ENCODE peak calls at places on chromosomes 6 and 20, in nine cellular contexts. One of them, this sample, is unnamed.

GRCh38 chr6:108438918-108439317 is 121.8 kb upstream of the FOXO3 start:
- DNase-seq in psoas muscle: no peak
- DNase-seq in CD4-positive, alpha-beta memory T cell: no peak
- DNase-seq in HCT116: no peak
- DNase-seq in A673: no peak
- DNase-seq in keratinocyte: no peak
- DNase-seq in CD8-positive, alpha-beta T cell: no peak
- DNase-seq in heart right ventricle: no peak
- DNase-seq in left ventricle myocardium inferior: no peak
- DNase-seq in this sample: no peak

GRCh38 chr6:129108337-129108736 is 225.4 kb downstream of the LAMA2 start:
- DNase-seq in psoas muscle: no peak
- DNase-seq in CD4-positive, alpha-beta memory T cell: no peak
- DNase-seq in HCT116: no peak
- DNase-seq in A673: no peak
- DNase-seq in keratinocyte: no peak
- DNase-seq in CD8-positive, alpha-beta T cell: no peak
- DNase-seq in heart right ventricle: no peak
- DNase-seq in left ventricle myocardium inferior: no peak
- DNase-seq in this sample: no peak

GRCh38 chr6:6317825-6318733 is 2.4 kb downstream of the F13A1 start:
- DNase-seq in psoas muscle: no peak
- DNase-seq in CD4-positive, alpha-beta memory T cell: no peak
- DNase-seq in HCT116: no peak
- DNase-seq in A673: no peak
- DNase-seq in keratinocyte: no peak
- DNase-seq in CD8-positive, alpha-beta T cell: no peak
- DNase-seq in heart right ventricle: peak; percentile 60
- DNase-seq in left ventricle myocardium inferior: peak; percentile 72
- DNase-seq in this sample: no peak

GRCh38 chr6:104325341-104326172 is 534.2 kb downstream of the HACE1 start:
- DNase-seq in psoas muscle: no peak
- DNase-seq in CD4-positive, alpha-beta memory T cell: no peak
- DNase-seq in HCT116: peak; percentile 22
- DNase-seq in A673: peak; percentile 69
- DNase-seq in keratinocyte: no peak
- DNase-seq in CD8-positive, alpha-beta T cell: no peak
- DNase-seq in heart right ventricle: no peak
- DNase-seq in left ventricle myocardium inferior: no peak
- DNase-seq in this sample: no peak

GRCh38 chr20:9015984-9016324 is 52.9 kb upstream of the PLCB4 start:
- DNase-seq in psoas muscle: no peak
- DNase-seq in CD4-positive, alpha-beta memory T cell: no peak
- DNase-seq in HCT116: no peak
- DNase-seq in A673: no peak
- DNase-seq in keratinocyte: no peak
- DNase-seq in CD8-positive, alpha-beta T cell: no peak
- DNase-seq in heart right ventricle: no peak
- DNase-seq in left ventricle myocardium inferior: no peak
- DNase-seq in this sample: no peak

GRCh38 chr6:30263734-30264133 is 50.5 kb upstream of the TRIM26 start:
- DNase-seq in psoas muscle: no peak
- DNase-seq in CD4-positive, alpha-beta memory T cell: no peak
- DNase-seq in HCT116: no peak
- DNase-seq in A673: no peak
- DNase-seq in keratinocyte: peak; percentile 9
- DNase-seq in CD8-positive, alpha-beta T cell: no peak
- DNase-seq in heart right ventricle: no peak
- DNase-seq in left ventricle myocardium inferior: no peak
- DNase-seq in this sample: no peak

GRCh38 chr20:22732751-22733150 is 148.4 kb upstream of the FOXA2 start:
- DNase-seq in psoas muscle: no peak
- DNase-seq in CD4-positive, alpha-beta memory T cell: no peak
- DNase-seq in HCT116: no peak
- DNase-seq in A673: no peak
- DNase-seq in keratinocyte: no peak
- DNase-seq in CD8-positive, alpha-beta T cell: no peak
- DNase-seq in heart right ventricle: no peak
- DNase-seq in left ventricle myocardium inferior: no peak
- DNase-seq in this sample: no peak

GRCh38 chr6:85364354-85364753 is 85.5 kb upstream of the NT5E start:
- DNase-seq in psoas muscle: no peak
- DNase-seq in CD4-positive, alpha-beta memory T cell: no peak
- DNase-seq in HCT116: peak; percentile 69
- DNase-seq in A673: no peak
- DNase-seq in keratinocyte: peak; percentile 36
- DNase-seq in CD8-positive, alpha-beta T cell: no peak
- DNase-seq in heart right ventricle: no peak
- DNase-seq in left ventricle myocardium inferior: no peak
- DNase-seq in this sample: no peak

DNA sequence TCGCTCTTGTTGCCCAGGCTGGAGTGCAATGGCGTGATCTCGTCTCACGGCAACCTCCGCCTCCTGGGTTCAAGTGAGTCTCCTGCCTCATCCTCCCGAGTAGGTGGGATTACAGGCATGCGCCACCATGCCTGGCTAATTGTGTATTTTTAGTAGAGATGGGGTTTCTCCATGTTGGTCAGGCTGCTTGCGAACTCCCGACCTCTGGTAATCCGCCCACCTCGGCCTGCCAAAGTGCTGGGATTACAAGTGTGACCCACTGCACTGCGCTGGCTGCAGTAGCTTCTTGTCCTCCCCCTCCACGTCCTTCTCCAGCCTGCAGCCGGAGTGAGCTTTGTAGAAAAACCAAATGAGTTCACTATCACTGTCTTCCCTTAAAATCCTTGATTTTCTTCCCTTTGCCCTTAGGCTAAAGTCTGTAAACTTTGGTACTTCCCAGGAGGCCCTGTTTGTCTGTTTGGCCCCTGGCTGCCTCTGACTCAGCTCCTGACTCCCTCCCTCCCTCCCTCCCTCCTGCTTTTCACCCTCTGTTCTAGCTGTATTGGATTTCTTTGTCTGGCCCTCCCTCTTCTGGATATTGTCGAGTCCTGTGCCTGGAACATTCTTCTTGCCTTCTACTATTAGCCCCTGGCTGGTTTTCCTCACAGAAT is 12.9 kb downstream of the PARD6B start:
- DNase-seq in psoas muscle: peak; percentile 67
- DNase-seq in CD4-positive, alpha-beta memory T cell: no peak
- DNase-seq in HCT116: peak; percentile 67
- DNase-seq in A673: peak; percentile 86
- DNase-seq in keratinocyte: no peak
- DNase-seq in CD8-positive, alpha-beta T cell: no peak
- DNase-seq in heart right ventricle: peak; percentile 56
- DNase-seq in left ventricle myocardium inferior: peak; percentile 43
- DNase-seq in this sample: peak; percentile 68
- H3K4me1 ChIP-seq in psoas muscle: peaks cover 21% of the 10 kb centered on the region
- H3K4me1 ChIP-seq in CD4-positive, alpha-beta memory T cell: peaks cover 11% of the 10 kb centered on the region
- H3K4me1 ChIP-seq in HCT116: peaks cover 80% of the 10 kb centered on the region
- H3K4me1 ChIP-seq in A673: peaks cover 54% of the 10 kb centered on the region
- H3K4me1 ChIP-seq in keratinocyte: peaks cover 32% of the 10 kb centered on the region
- H3K4me1 ChIP-seq in CD8-positive, alpha-beta T cell: no peaks in the 10 kb centered on the region
- H3K4me1 ChIP-seq in heart right ventricle: peaks cover 11% of the 10 kb centered on the region
- H3K4me1 ChIP-seq in left ventricle myocardium inferior: peaks cover 69% of the 10 kb centered on the region
- H3K4me1 ChIP-seq in this sample: peaks cover 20% of the 10 kb centered on the region

GRCh38 chr6:145669627-145670034 is 65.7 kb downstream of the EPM2A start:
- DNase-seq in psoas muscle: no peak
- DNase-seq in CD4-positive, alpha-beta memory T cell: no peak
- DNase-seq in HCT116: no peak
- DNase-seq in A673: peak; percentile 61
- DNase-seq in keratinocyte: no peak
- DNase-seq in CD8-positive, alpha-beta T cell: no peak
- DNase-seq in heart right ventricle: no peak
- DNase-seq in left ventricle myocardium inferior: no peak
- DNase-seq in this sample: no peak

GRCh38 chr6:145668844-145669243 is 66.5 kb downstream of the EPM2A start:
- DNase-seq in psoas muscle: no peak
- DNase-seq in CD4-positive, alpha-beta memory T cell: no peak
- DNase-seq in HCT116: no peak
- DNase-seq in A673: no peak
- DNase-seq in keratinocyte: peak; percentile 19
- DNase-seq in CD8-positive, alpha-beta T cell: no peak
- DNase-seq in heart right ventricle: no peak
- DNase-seq in left ventricle myocardium inferior: no peak
- DNase-seq in this sample: no peak

GRCh38 chr6:145670306-145670705 is 65.0 kb downstream of the EPM2A start:
- DNase-seq in psoas muscle: no peak
- DNase-seq in CD4-positive, alpha-beta memory T cell: no peak
- DNase-seq in HCT116: no peak
- DNase-seq in A673: no peak
- DNase-seq in keratinocyte: no peak
- DNase-seq in CD8-positive, alpha-beta T cell: no peak
- DNase-seq in heart right ventricle: no peak
- DNase-seq in left ventricle myocardium inferior: no peak
- DNase-seq in this sample: no peak

DNA sequence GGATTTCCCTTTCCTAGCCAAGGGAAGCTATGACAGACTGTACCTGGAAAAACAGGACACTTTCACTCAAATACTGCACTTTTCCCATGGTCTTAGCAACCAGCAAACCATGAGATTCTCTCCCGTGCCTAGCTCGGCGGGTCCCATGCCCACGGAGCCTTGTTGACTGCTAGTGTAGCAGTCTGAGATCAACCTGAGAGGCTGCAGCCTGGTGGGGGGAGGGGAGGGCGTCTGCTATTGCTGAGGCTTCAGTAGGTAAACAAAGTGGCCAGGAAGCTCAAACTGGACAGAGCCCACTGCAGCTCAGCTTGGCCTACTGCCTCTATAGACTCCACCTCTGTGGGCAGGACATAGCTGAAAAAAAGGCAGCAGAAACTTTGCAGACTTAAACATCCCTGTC is 61.8 kb downstream of the EPM2A start:
- DNase-seq in psoas muscle: no peak
- DNase-seq in CD4-positive, alpha-beta memory T cell: no peak
- DNase-seq in HCT116: no peak
- DNase-seq in A673: no peak
- DNase-seq in keratinocyte: no peak
- DNase-seq in CD8-positive, alpha-beta T cell: no peak
- DNase-seq in heart right ventricle: no peak
- DNase-seq in left ventricle myocardium inferior: no peak
- DNase-seq in this sample: no peak
- H3K36me3 ChIP-seq in psoas muscle: peaks cover under 1% of the 10 kb centered on the region
- H3K36me3 ChIP-seq in CD4-positive, alpha-beta memory T cell: no peaks in the 10 kb centered on the region
- H3K36me3 ChIP-seq in HCT116: no peaks in the 10 kb centered on the region
- H3K36me3 ChIP-seq in A673: no peaks in the 10 kb centered on the region
- H3K36me3 ChIP-seq in keratinocyte: no peaks in the 10 kb centered on the region
- H3K36me3 ChIP-seq in CD8-positive, alpha-beta T cell: no peaks in the 10 kb centered on the region
- H3K36me3 ChIP-seq in heart right ventricle: no peaks in the 10 kb centered on the region
- H3K36me3 ChIP-seq in left ventricle myocardium inferior: peaks cover 19% of the 10 kb centered on the region
- H3K36me3 ChIP-seq in this sample: no peaks in the 10 kb centered on the region

DNA sequence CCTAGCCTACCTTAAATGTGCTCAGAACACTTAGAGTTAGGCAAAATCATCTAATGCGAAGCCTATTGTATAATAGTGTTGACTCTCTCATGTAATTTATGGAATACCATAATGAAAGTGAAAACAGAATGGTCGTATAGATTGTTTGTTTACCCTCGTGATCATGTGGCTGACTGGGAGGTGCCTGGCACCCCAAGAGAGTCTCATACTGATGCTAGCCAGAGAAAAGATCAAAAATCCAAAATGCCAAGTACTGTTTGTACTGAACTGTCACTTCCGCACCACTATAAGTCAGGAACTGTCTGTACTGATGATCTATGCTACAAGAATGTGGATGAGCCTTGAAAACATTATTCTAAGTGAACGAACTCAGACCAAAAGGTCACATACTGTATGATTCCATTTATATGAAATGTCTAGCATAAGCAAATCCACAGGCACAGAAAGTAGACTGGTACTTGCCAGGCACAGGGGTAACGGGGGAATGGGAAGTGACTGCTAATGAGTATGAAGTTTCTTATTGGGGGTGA is 22.4 kb downstream of the ZMYND8 start:
- DNase-seq in psoas muscle: peak; percentile 30
- DNase-seq in CD4-positive, alpha-beta memory T cell: no peak
- DNase-seq in HCT116: no peak
- DNase-seq in A673: peak; percentile 21
- DNase-seq in keratinocyte: peak; percentile 85
- DNase-seq in CD8-positive, alpha-beta T cell: no peak
- DNase-seq in heart right ventricle: no peak
- DNase-seq in left ventricle myocardium inferior: no peak
- DNase-seq in this sample: peak; percentile 47
- H3K4me1 ChIP-seq in psoas muscle: peaks cover 48% of the 10 kb centered on the region
- H3K4me1 ChIP-seq in CD4-positive, alpha-beta memory T cell: peaks cover 38% of the 10 kb centered on the region
- H3K4me1 ChIP-seq in HCT116: peaks cover 78% of the 10 kb centered on the region
- H3K4me1 ChIP-seq in A673: peaks cover 21% of the 10 kb centered on the region
- H3K4me1 ChIP-seq in keratinocyte: peaks cover 53% of the 10 kb centered on the region
- H3K4me1 ChIP-seq in CD8-positive, alpha-beta T cell: peaks cover 36% of the 10 kb centered on the region
- H3K4me1 ChIP-seq in heart right ventricle: peaks cover 64% of the 10 kb centered on the region
- H3K4me1 ChIP-seq in left ventricle myocardium inferior: peaks cover 97% of the 10 kb centered on the region
- H3K4me1 ChIP-seq in this sample: peaks cover 72% of the 10 kb centered on the region

GRCh38 chr20:47338131-47338628 is 18.3 kb downstream of the ZMYND8 start:
- DNase-seq in psoas muscle: peak; percentile 14
- DNase-seq in CD4-positive, alpha-beta memory T cell: no peak
- DNase-seq in HCT116: no peak
- DNase-seq in A673: no peak
- DNase-seq in keratinocyte: no peak
- DNase-seq in CD8-positive, alpha-beta T cell: no peak
- DNase-seq in heart right ventricle: peak; percentile 44
- DNase-seq in left ventricle myocardium inferior: peak; percentile 57
- DNase-seq in this sample: no peak

GRCh38 chr20:47335251-47336012 is 21.1 kb downstream of the ZMYND8 start:
- DNase-seq in psoas muscle: no peak
- DNase-seq in CD4-positive, alpha-beta memory T cell: no peak
- DNase-seq in HCT116: no peak
- DNase-seq in A673: no peak
- DNase-seq in keratinocyte: no peak
- DNase-seq in CD8-positive, alpha-beta T cell: no peak
- DNase-seq in heart right ventricle: no peak
- DNase-seq in left ventricle myocardium inferior: no peak
- DNase-seq in this sample: no peak

GRCh38 chr20:47337413-47337812 is 19.1 kb downstream of the ZMYND8 start:
- DNase-seq in psoas muscle: no peak
- DNase-seq in CD4-positive, alpha-beta memory T cell: no peak
- DNase-seq in HCT116: no peak
- DNase-seq in A673: no peak
- DNase-seq in keratinocyte: no peak
- DNase-seq in CD8-positive, alpha-beta T cell: no peak
- DNase-seq in heart right ventricle: no peak
- DNase-seq in left ventricle myocardium inferior: no peak
- DNase-seq in this sample: no peak

GRCh38 chr20:47332381-47333206 is 23.9 kb downstream of the ZMYND8 start:
- DNase-seq in psoas muscle: no peak
- DNase-seq in CD4-positive, alpha-beta memory T cell: no peak
- DNase-seq in HCT116: no peak
- DNase-seq in A673: no peak
- DNase-seq in keratinocyte: no peak
- DNase-seq in CD8-positive, alpha-beta T cell: no peak
- DNase-seq in heart right ventricle: no peak
- DNase-seq in left ventricle myocardium inferior: no peak
- DNase-seq in this sample: no peak

DNA sequence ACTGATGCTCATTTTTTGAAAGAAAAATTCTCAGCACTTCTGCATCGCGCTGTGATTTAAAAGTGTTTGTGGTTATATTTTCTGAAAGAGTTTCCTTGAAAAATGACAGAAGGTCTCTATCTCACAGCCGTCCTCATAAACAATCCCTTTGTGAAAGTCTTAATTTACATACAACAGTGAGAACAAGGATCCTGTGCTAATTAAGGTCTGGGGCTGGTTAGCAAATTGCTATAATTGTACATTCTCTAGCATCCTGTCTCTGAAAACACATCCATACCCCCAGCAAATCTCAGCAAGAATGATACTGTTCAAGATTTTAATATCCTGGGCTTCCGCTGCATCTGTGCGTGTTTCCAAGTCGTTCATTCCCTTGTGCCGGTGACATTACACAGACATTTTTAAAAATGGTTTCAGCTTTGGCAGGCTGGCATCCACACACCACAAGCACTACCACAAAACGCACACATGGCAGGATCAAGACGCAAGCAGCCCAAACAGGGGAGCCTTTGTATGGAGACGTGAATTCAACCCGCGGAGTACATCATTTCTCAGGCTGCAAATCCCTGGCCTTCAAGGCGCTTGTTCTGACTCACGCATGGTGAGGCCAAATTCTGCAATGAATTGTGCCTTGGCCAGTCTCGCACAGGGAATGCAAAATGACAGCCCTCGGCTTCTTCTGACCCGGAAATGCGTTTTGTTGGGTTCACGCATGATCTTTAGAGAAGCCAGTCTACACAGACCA is 20.3 kb downstream of the ZMYND8 start:
- DNase-seq in psoas muscle: peak; percentile 71
- DNase-seq in CD4-positive, alpha-beta memory T cell: no peak
- DNase-seq in HCT116: no peak
- DNase-seq in A673: no peak
- DNase-seq in keratinocyte: no peak
- DNase-seq in CD8-positive, alpha-beta T cell: no peak
- DNase-seq in heart right ventricle: peak; percentile 28
- DNase-seq in left ventricle myocardium inferior: peak; percentile 53
- DNase-seq in this sample: peak; percentile 56
- H3K36me3 ChIP-seq in psoas muscle: peaks cover 10% of the 10 kb centered on the region
- H3K36me3 ChIP-seq in CD4-positive, alpha-beta memory T cell: peaks cover 19% of the 10 kb centered on the region
- H3K36me3 ChIP-seq in HCT116: peaks cover 2% of the 10 kb centered on the region
- H3K36me3 ChIP-seq in A673: peaks cover 2% of the 10 kb centered on the region
- H3K36me3 ChIP-seq in keratinocyte: peaks cover 10% of the 10 kb centered on the region
- H3K36me3 ChIP-seq in CD8-positive, alpha-beta T cell: peaks cover 17% of the 10 kb centered on the region
- H3K36me3 ChIP-seq in heart right ventricle: no peaks in the 10 kb centered on the region
- H3K36me3 ChIP-seq in left ventricle myocardium inferior: no peaks in the 10 kb centered on the region
- H3K36me3 ChIP-seq in this sample: peaks cover 8% of the 10 kb centered on the region

This sample was measured in transverse colon.